ENCODE peak calls at places on chromosomes 5 and 9, in four cellular contexts. H is IMR-90, D is H9, Z is H1. Q is an unnamed sample.

GRCh38 chr5:178201927-178202235 is 2.5 kb upstream of the HNRNPAB start:
- DNase-seq in D (peak), H (no peak), Z (no peak), Q (no peak)

GRCh38 chr5:55191165-55191564 is 18.2 kb upstream of the CDC20B start:
- DNase-seq in H (no peak), Z (no peak), D (no peak), Q (no peak)

GRCh38 chr9:137316012-137316981 is 14.2 kb upstream of the NRARP start:
- DNase-seq in D (peak), H (no peak), Z (no peak), Q (no peak)

GRCh38 chr9:111730937-111731567 is 63.7 kb downstream of the SHOC1 start:
- DNase-seq in D (no peak), Z (no peak), H (peak), Q (no peak)

GRCh38 chr9:2411459-2412215 is 209.9 kb upstream of the VLDLR start:
- DNase-seq in H (no peak), D (no peak), Z (no peak), Q (peak)

GRCh38 chr5:143261748-143262392 is 141.6 kb downstream of the NR3C1 start:
- DNase-seq in Z (no peak), H (peak), D (no peak), Q (no peak)

GRCh38 chr9:112885324-112885723 is 5.4 kb downstream of the SLC46A2 start:
- DNase-seq in Z (no peak), H (no peak), D (no peak), Q (no peak)

GRCh38 chr9:16180546-16180945 is 627.7 kb downstream of the CCDC171 start:
- DNase-seq in H (peak), D (no peak), Z (no peak), Q (peak)

GRCh38 chr5:180494510-180495181 is 467 bp downstream of the CNOT6 start:
- DNase-seq in D (peak), Z (no peak), H (no peak), Q (peak)

GRCh38 chr5:141359790-141360426 is at the start of gene PCDHGB2:
- DNase-seq in D (peak), Z (no peak), H (peak), Q (peak)

GRCh38 chr9:104850771-104851170 is 77.2 kb downstream of the ABCA1 start:
- DNase-seq in D (no peak), H (peak), Z (no peak), Q (no peak)

GRCh38 chr5:149470942-149471341 is 80.3 kb downstream of the CSNK1A1 start:
- DNase-seq in Z (no peak), D (no peak), H (no peak), Q (no peak)

GRCh38 chr9:16768816-16769215 is 101.7 kb downstream of the BNC2 start:
- DNase-seq in Z (peak), H (no peak), D (peak), Q (peak)

GRCh38 chr5:1973391-1974013 is 90.8 kb upstream of the IRX4 start:
- DNase-seq in Z (no peak), D (no peak), H (no peak), Q (peak)

GRCh38 chr5:111280282-111280901 is 56.2 kb downstream of the CAMK4 start:
- DNase-seq in D (no peak), Z (no peak), H (no peak), Q (no peak)

GRCh38 chr5:111774525-111774924 is 17.5 kb upstream of the NREP start:
- DNase-seq in D (peak), H (peak), Z (no peak), Q (peak)

GRCh38 chr5:1728846-1729245 is 70.8 kb downstream of the MRPL36 start:
- DNase-seq in D (peak), Z (no peak), H (no peak), Q (no peak)

GRCh38 chr5:132260714-132261615 is 3.5 kb downstream of the PDLIM4 start:
- DNase-seq in Z (no peak), D (peak), H (peak), Q (no peak)

GRCh38 chr9:91071185-91071990 is 269.8 kb downstream of the SYK start:
- DNase-seq in D (no peak), Z (no peak), H (peak), Q (no peak)

GRCh38 chr9:114039484-114039883 is 38.6 kb downstream of the AMBP start:
- DNase-seq in H (no peak), Z (no peak), D (no peak), Q (no peak)

GRCh38 chr5:112933651-112934365 is 11.8 kb upstream of the REEP5 start:
- DNase-seq in H (peak), Z (no peak), D (no peak), Q (no peak)

GRCh38 chr5:112938286-112938685 is 16.3 kb upstream of the REEP5 start:
- DNase-seq in D (no peak), H (no peak), Z (no peak), Q (no peak)

GRCh38 chr5:112933105-112933504 is 11.1 kb upstream of the REEP5 start:
- DNase-seq in D (no peak), Z (no peak), H (no peak), Q (no peak)

GRCh38 chr5:112934366-112934693 is 12.3 kb upstream of the REEP5 start:
- DNase-seq in Z (no peak), D (no peak), H (no peak), Q (no peak)

DNA sequence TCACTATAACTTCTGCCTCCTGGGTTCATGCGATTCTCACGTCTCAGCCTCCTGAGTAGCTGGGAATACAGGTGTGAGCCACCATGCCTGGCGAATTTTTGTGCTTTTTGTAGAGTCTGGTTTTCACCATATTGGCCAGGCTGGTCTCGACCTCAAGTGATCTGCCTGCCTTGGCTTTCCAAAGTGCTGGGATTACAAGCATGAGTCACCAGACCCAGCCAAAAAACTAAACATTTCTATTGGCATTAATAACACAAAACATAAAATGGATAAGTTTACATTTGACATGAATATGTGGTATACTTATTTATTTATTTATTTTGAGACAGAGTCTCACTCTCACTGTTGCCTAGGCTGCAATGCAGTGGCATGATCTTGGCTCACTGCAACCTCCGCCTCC is 13.6 kb upstream of the REEP5 start:
- DNase-seq in D (no peak), Z (no peak), H (peak), Q (no peak)
- H3K4ac ChIP-seq in D (no peak), Z (no peak), H (no peak), Q (no peak)

GRCh38 chr5:74543162-74543995 is 97.1 kb downstream of the ENC1 start:
- DNase-seq in Z (peak), D (peak), H (peak), Q (peak)

GRCh38 chr5:74541381-74541781 is 99.1 kb downstream of the ENC1 start:
- DNase-seq in Z (no peak), H (peak), D (no peak), Q (no peak)

GRCh38 chr5:74544811-74545210 is 95.7 kb downstream of the ENC1 start:
- DNase-seq in H (no peak), Z (no peak), D (no peak), Q (peak)

GRCh38 chr5:74540582-74540981 is 99.9 kb downstream of the ENC1 start:
- DNase-seq in H (no peak), D (no peak), Z (no peak), Q (peak)

DNA sequence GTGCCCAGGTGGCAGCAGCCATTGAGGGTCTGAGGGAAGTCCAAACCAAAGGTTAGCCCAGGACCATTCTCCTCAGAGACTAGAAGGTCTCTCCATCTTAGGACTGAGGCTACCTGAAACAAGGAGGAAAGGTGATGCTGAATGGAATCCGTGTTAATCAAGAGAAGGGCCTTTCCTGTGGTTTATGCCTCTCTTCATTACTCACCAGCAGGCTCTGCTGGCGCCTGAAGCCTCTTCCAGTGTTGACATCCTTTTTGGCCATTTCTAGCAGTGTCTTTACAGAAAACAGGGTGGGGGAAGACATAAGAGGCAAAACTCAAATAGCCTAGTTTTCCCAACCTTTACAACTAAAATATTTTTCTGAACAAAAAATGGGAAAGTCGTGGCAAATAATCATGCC is 98.1 kb downstream of the ENC1 start:
- DNase-seq in D (no peak), H (no peak), Z (no peak), Q (peak)
- H4K8ac ChIP-seq in D (no peak), H (peak), Z (no peak), Q (no peak)

GRCh38 chr5:124130807-124131206 is 615.6 kb downstream of the ZNF608 start:
- DNase-seq in Z (no peak), H (no peak), D (no peak), Q (no peak)

GRCh38 chr5:124132843-124133242 is 613.6 kb downstream of the ZNF608 start:
- DNase-seq in D (no peak), H (no peak), Z (no peak), Q (no peak)

GRCh38 chr5:124136609-124137008 is 609.8 kb downstream of the ZNF608 start:
- DNase-seq in Z (no peak), H (no peak), D (no peak), Q (no peak)

DNA sequence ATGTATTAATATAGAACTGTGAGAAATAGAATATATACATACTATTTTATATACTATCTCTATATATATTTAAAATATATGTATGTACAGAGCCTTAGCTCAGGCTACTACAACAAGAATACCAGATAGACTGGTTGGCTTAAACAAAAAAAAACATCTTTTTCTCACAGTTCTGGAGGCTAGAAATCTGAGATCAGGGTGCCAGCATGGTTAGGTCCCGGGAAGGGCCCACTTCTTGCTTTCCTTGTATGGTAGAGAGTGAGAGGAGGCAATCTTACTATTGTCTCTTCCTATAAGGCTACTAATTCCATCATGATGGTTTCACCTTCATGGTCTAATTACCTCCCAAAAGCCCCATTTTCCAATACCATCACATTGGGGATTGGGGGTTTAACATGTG is 613.0 kb downstream of the ZNF608 start:
- DNase-seq in Z (no peak), D (no peak), H (no peak), Q (no peak)
- H3K56ac ChIP-seq in Z (no peak), D (no peak), H (no peak), Q (no peak)

GRCh38 chr5:135398160-135398854 is 724 bp downstream of the MACROH2A1 start:
- DNase-seq in H (no peak), Z (no peak), D (peak), Q (peak)
- H3K4ac ChIP-seq in H (peak), Z (no peak), D (no peak), Q (peak)

GRCh38 chr5:122258241-122258640 is 53.8 kb upstream of the SNCAIP start:
- DNase-seq in Z (no peak), D (no peak), H (no peak), Q (no peak)

GRCh38 chr5:122256388-122256787 is 55.6 kb upstream of the SNCAIP start:
- DNase-seq in H (no peak), Z (no peak), D (no peak), Q (no peak)

GRCh38 chr5:122257000-122257399 is 55.0 kb upstream of the SNCAIP start:
- DNase-seq in D (no peak), Z (no peak), H (no peak), Q (no peak)

GRCh38 chr5:122259995-122260394 is 52.0 kb upstream of the SNCAIP start:
- DNase-seq in Z (no peak), D (no peak), H (peak), Q (peak)

GRCh38 chr5:122258840-122259239 is 53.2 kb upstream of the SNCAIP start:
- DNase-seq in Z (no peak), H (no peak), D (no peak), Q (no peak)
- H4K8ac ChIP-seq in Z (peak), H (no peak), D (no peak), Q (no peak)

Q was measured in mesendoderm.